ENCODE peak calls at places on chromosome 20, in seven cellular contexts. C is H9, G is neuronal stem cell, E is IMR-90, X is trophoblast cell, Q is mesendoderm, K is H1. Z is an unnamed sample.

GRCh38 chr20:48957521-48957920 is 36.0 kb downstream of the ARFGEF2 start:
- DNase-seq in C (no peak), E (no peak), X (no peak), K (no peak), G (no peak), Q (peak), Z (peak)

GRCh38 chr20:38001173-38001875 is 31.9 kb downstream of the TTI1 start:
- DNase-seq in Q (no peak), E (peak), G (no peak), K (no peak), X (peak), C (no peak), Z (peak)

GRCh38 chr20:63911171-63911570 is 16.2 kb downstream of the DNAJC5 start:
- DNase-seq in X (no peak), C (no peak), Q (no peak), G (no peak), K (no peak), E (peak), Z (no peak)

GRCh38 chr20:38893056-38893455 is 33.2 kb upstream of the FAM83D start:
- DNase-seq in E (no peak), Q (no peak), X (no peak), C (no peak), K (no peak), G (no peak), Z (no peak)

GRCh38 chr20:46221271-46221670 is 87.0 kb downstream of the CDH22 start:
- DNase-seq in Q (peak), G (no peak), X (no peak), E (no peak), C (no peak), K (no peak), Z (no peak)

GRCh38 chr20:11178946-11179654 is 505.3 kb upstream of the JAG1 start:
- DNase-seq in G (peak), X (no peak), C (no peak), E (peak), Q (peak), K (no peak), Z (peak)

GRCh38 chr20:36399147-36399968 is 93.2 kb downstream of the DLGAP4 start:
- DNase-seq in E (peak), C (peak), Q (peak), G (peak), K (peak), X (peak), Z (peak)

GRCh38 chr20:8215516-8215915 is 83.5 kb downstream of the PLCB1 start:
- DNase-seq in X (no peak), E (peak), Q (no peak), G (no peak), C (no peak), K (no peak), Z (peak)

GRCh38 chr20:59748555-59749292 is 144.4 kb downstream of the PHACTR3 start:
- DNase-seq in K (no peak), Q (no peak), G (no peak), X (no peak), C (no peak), E (peak), Z (no peak)

GRCh38 chr20:9408422-9409300 is 105.7 kb upstream of the LAMP5 start:
- DNase-seq in G (no peak), X (no peak), Q (no peak), C (no peak), K (no peak), E (peak), Z (peak)

GRCh38 chr20:60206259-60206658 is 248.0 kb downstream of the CDH26 start:
- DNase-seq in X (no peak), Q (peak), G (no peak), K (no peak), E (peak), C (peak), Z (peak)

GRCh38 chr20:23049933-23050838 is 714 bp upstream of the THBD start:
- DNase-seq in G (peak), X (peak), E (no peak), C (peak), Q (peak), K (no peak), Z (no peak)

DNA sequence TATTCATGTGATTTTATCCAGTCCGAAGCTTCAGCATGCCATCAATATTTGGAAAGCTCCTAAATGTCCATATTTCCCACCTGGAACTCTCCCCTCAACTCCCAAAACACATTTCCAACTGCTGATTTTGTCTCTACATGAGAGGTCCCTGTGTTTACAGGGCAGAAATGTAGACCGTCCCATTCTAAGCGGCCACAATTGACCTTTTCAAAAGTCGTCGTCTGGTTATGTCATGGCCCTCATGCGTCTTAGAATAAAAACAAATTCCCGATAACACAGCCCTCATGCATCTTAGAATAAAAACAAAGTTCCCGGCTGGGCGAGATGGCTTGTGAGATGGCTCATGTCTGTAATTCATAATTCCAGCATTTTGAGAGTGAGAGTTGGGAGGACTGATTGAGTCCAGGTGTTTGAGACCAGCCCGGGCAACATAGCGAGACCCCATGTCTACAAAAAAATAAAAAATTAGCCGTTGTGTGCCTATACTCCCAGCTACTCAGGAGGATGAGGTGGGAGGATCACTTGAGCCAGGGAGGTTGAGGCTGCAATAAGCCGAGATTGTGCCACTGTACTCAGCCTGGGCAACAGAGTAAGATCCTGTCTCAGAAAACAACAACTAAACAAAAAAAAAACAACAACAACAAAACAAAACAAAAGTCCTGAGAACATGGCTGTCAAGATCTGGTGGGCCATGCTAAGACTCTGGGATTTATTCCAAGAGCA is 6.4 kb upstream of the ZNF217 start:
- DNase-seq in Q (no peak), X (peak), C (no peak), G (no peak), E (no peak), K (no peak), Z (no peak)
- H2BK5ac ChIP-seq in Q (peak), X (peak), C (no peak), G (no peak), E (no peak), K (no peak), Z (no peak)

GRCh38 chr20:40446868-40447267 is 242.2 kb downstream of the MAFB start:
- DNase-seq in Q (no peak), C (no peak), G (no peak), K (no peak), E (no peak), X (no peak), Z (no peak)
- H2BK5ac ChIP-seq in Q (no peak), C (no peak), G (no peak), K (no peak), E (no peak), X (no peak), Z (no peak)

GRCh38 chr20:25237610-25238318 is 10.1 kb upstream of the PYGB start:
- DNase-seq in K (no peak), E (peak), G (no peak), C (no peak), Q (peak), X (peak), Z (peak)
- H2BK5ac ChIP-seq in K (no peak), E (peak), G (peak), C (no peak), Q (no peak), X (peak), Z (peak)

DNA sequence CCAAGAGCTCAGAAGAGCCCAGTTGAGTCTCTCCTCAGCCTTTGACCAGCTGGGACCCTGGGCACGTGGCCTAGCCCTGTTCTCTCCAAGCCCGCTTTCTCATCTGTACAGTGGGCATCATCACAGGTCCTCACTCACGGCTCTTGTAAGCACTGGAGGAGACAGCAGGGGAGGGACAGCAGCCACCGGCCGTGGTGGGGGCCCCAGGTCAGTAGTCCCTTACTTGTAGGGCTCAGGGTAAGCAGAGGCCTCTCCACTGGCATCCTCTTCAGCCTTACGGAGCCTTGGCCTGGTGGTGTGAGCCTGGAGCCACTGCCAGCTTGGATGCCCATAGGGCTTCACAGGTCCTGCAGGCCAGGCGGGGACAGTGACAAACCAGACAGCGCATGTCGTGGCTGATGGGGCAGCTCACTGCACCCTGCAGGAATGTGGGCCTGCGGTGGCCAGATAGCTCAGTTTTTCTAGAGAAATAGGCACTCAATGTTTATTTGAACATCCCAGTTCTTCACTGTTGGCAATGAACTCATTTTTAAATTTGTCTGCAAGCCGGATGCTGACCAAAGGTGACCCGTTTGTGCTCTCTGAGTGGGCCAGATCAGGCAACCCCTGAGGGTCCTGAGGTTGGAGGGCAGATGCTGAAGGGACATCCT is 65.1 kb downstream of the ADNP start:
- DNase-seq in G (no peak), X (no peak), Q (no peak), C (no peak), K (no peak), E (peak), Z (no peak)
- H2BK5ac ChIP-seq in G (no peak), X (no peak), Q (no peak), C (no peak), K (no peak), E (no peak), Z (no peak)

GRCh38 chr20:19456600-19457390 is 244.4 kb downstream of the SLC24A3 start:
- DNase-seq in E (no peak), C (no peak), Q (no peak), X (no peak), G (no peak), K (no peak), Z (no peak)
- H2BK5ac ChIP-seq in E (no peak), C (no peak), Q (no peak), X (no peak), G (no peak), K (no peak), Z (no peak)

Z was measured in mesenchymal stem cell.